ENCODE peak calls at places on chromosomes 7 and 10, in four cellular contexts. P is transverse colon; A is amniotic stem cell; J is activated CD4-positive, alpha-beta T cell treated with anti-CD3 and anti-CD28 coated beads, Interleukin-2, amount 50 U/mL, for 48 hours. E is an unnamed sample.
A peak's percentile ranks its signal among the peaks of the same experiment; 100 is the strongest.

GRCh38 chr7:15751191-15751701 is 64.8 kb upstream of the MEOX2 start:
- DNase-seq in A (peak; percentile 18), P (no peak), J (no peak), E (no peak)

GRCh38 chr7:128090492-128090891 is 59.3 kb upstream of the LRRC4 start:
- DNase-seq in A (no peak), P (no peak), J (no peak), E (no peak)

GRCh38 chr7:125355899-125356298 is 426.3 kb upstream of the POT1 start:
- DNase-seq in J (no peak), P (no peak), A (no peak), E (no peak)

GRCh38 chr7:76191783-76192240 is 9.9 kb upstream of the SRRM3 start:
- DNase-seq in A (no peak), P (no peak), J (no peak), E (no peak)

GRCh38 chr10:61752111-61753011 is 89.6 kb downstream of the CABCOCO1 start:
- DNase-seq in A (peak; percentile 29), J (no peak), P (no peak), E (no peak)

GRCh38 chr7:128829391-128830166 is 627 bp upstream of the FLNC start:
- DNase-seq in A (peak; percentile 50), P (no peak), J (no peak), E (no peak)

GRCh38 chr7:1425292-1426136 is 33.8 kb downstream of the MICALL2 start:
- DNase-seq in J (no peak), P (no peak), A (no peak), E (no peak)

GRCh38 chr10:33199731-33200130 is 134.7 kb downstream of the NRP1 start:
- DNase-seq in P (no peak), J (no peak), A (no peak), E (no peak)

GRCh38 chr10:108561649-108562048 is 1361.7 kb downstream of the XPNPEP1 start:
- DNase-seq in J (no peak), P (no peak), A (no peak), E (no peak)

GRCh38 chr7:11436773-11437524 is 395.0 kb downstream of the THSD7A start:
- DNase-seq in P (no peak), J (no peak), A (no peak), E (no peak)

GRCh38 chr10:114856544-114857287 is 35.1 kb downstream of the FHIP2A start:
- DNase-seq in P (no peak), A (peak; percentile 62), J (peak; percentile 12), E (no peak)

GRCh38 chr10:124688889-124689670 is 55.1 kb downstream of the FAM53B start:
- DNase-seq in A (no peak), P (no peak), J (peak; percentile 75), E (peak; percentile 79)

GRCh38 chr7:152674860-152675760 is 831 bp downstream of the XRCC2 start:
- DNase-seq in P (no peak), A (no peak), J (peak; percentile 18), E (no peak)

GRCh38 chr7:111829221-111829620 is 266.9 kb upstream of the IMMP2L start:
- DNase-seq in J (no peak), A (no peak), P (no peak), E (no peak)

GRCh38 chr7:88312061-88312663 is 5.5 kb upstream of the STEAP4 start:
- DNase-seq in J (no peak), A (no peak), P (peak; percentile 14), E (no peak)

GRCh38 chr10:79273603-79274002 is 73.7 kb upstream of the PPIF start:
- DNase-seq in J (no peak), P (no peak), A (no peak), E (no peak)

GRCh38 chr10:22433875-22434274 is 88.6 kb downstream of the SPAG6 start:
- DNase-seq in J (no peak), P (no peak), A (peak; percentile 64), E (no peak)

GRCh38 chr10:61989995-61990760 is 88.7 kb downstream of the ARID5B start:
- DNase-seq in A (no peak), J (no peak), P (no peak), E (no peak)

GRCh38 chr7:39645482-39646407 is 22.4 kb downstream of the RALA start:
- DNase-seq in A (no peak), P (no peak), J (no peak), E (no peak)

GRCh38 chr10:132279873-132280645 is 27.7 kb downstream of the STK32C start:
- DNase-seq in P (no peak), A (no peak), J (no peak), E (no peak)

GRCh38 chr7:24978837-24979469 is 1.0 kb downstream of the OSBPL3 start:
- DNase-seq in J (no peak), P (peak; percentile 28), A (no peak), E (no peak)

GRCh38 chr10:76582536-76582935 is 1055.1 kb downstream of the KCNMA1 start:
- DNase-seq in P (no peak), A (no peak), J (no peak), E (no peak)

GRCh38 chr7:6221340-6222319 is 50.8 kb downstream of the CYTH3 start:
- DNase-seq in J (peak; percentile 34), A (no peak), P (no peak), E (peak; percentile 70)

GRCh38 chr7:139720705-139721231 is 57.0 kb downstream of the HIPK2 start:
- DNase-seq in A (no peak), J (peak; percentile 12), P (peak; percentile 50), E (peak; percentile 7)

GRCh38 chr7:81676813-81677212 is 93.0 kb downstream of the HGF start:
- DNase-seq in J (no peak), A (no peak), P (no peak), E (no peak)

GRCh38 chr10:112953075-112953501 is 3.0 kb downstream of the TCF7L2 start:
- DNase-seq in P (peak; percentile 52), J (no peak), A (no peak), E (no peak)

GRCh38 chr10:126270116-126270515 is 118.2 kb downstream of the ADAM12 start:
- DNase-seq in P (no peak), J (no peak), A (no peak), E (no peak)

GRCh38 chr7:142717453-142717852 is 31.8 kb upstream of the PRSS1 start:
- DNase-seq in J (no peak), P (peak; percentile 11), A (no peak), E (no peak)